ENCODE peak calls at places on chromosomes 5 and 9, in seven cellular contexts. P is colonic mucosa; M is dorsolateral prefrontal cortex; Q is CD8-positive, alpha-beta T cell; C is neural progenitor cell; U is K562; V is stomach. N is an unnamed sample. For H3K27me3, the result is how much of the 10 kb centered on the place peaks cover.

GRCh38 chr9:123150708-123151503 is 117.4 kb downstream of the GPR21 start:
- DNase-seq in P (no peak), M (no peak), Q (no peak), C (no peak), U (no peak), V (no peak), N (no peak)

GRCh38 chr9:72465602-72466001 is 55.8 kb upstream of the TMC1 start:
- DNase-seq in P (no peak), M (no peak), Q (no peak), C (no peak), U (no peak), V (no peak), N (no peak)

GRCh38 chr9:137305060-137305787 is 3.2 kb upstream of the NRARP start:
- DNase-seq in P (peak), M (peak), Q (no peak), C (peak), U (peak), V (peak), N (peak)

GRCh38 chr5:33241826-33242225 is 198.9 kb upstream of the TARS1 start:
- DNase-seq in P (no peak), M (no peak), Q (no peak), C (no peak), U (no peak), V (no peak), N (no peak)

GRCh38 chr9:89502038-89502601 is 4.2 kb upstream of the SEMA4D start:
- DNase-seq in P (no peak), M (no peak), Q (peak), C (no peak), U (no peak), V (no peak), N (no peak)

GRCh38 chr5:252546-252945 is 18.9 kb upstream of the PDCD6 start:
- DNase-seq in P (no peak), M (no peak), Q (no peak), C (no peak), U (no peak), V (no peak), N (no peak)

GRCh38 chr9:124005372-124005771 is 6.2 kb upstream of the LHX2 start:
- DNase-seq in P (no peak), M (no peak), Q (no peak), C (peak), U (no peak), V (no peak), N (no peak)

GRCh38 chr5:73391441-73391871 is 57.1 kb downstream of the FOXD1 start:
- DNase-seq in P (no peak), M (no peak), Q (no peak), C (no peak), U (no peak), V (no peak), N (no peak)

GRCh38 chr9:115211413-115212204 is 93.7 kb upstream of the TNC start:
- DNase-seq in P (no peak), M (no peak), Q (no peak), C (no peak), U (no peak), V (no peak), N (no peak)

GRCh38 chr5:72144762-72145161 is 37.5 kb downstream of the MAP1B start:
- DNase-seq in P (no peak), M (no peak), Q (no peak), C (no peak), U (no peak), V (no peak), N (no peak)

GRCh38 chr9:93655621-93656425 is 79.4 kb downstream of the PHF2 start:
- DNase-seq in P (no peak), M (peak), Q (no peak), C (no peak), U (no peak), V (no peak), N (peak)

GRCh38 chr9:111805841-111806241 is 11.1 kb upstream of the SHOC1 start:
- DNase-seq in P (no peak), M (no peak), Q (no peak), C (no peak), U (no peak), V (no peak), N (no peak)

GRCh38 chr5:133957080-133957479 is 11.3 kb downstream of the C5orf15 start:
- DNase-seq in P (no peak), M (no peak), Q (no peak), C (no peak), U (no peak), V (no peak), N (no peak)

GRCh38 chr5:73278693-73279092 is 105.7 kb downstream of the TMEM174 start:
- DNase-seq in P (no peak), M (no peak), Q (no peak), C (no peak), U (no peak), V (no peak), N (no peak)

GRCh38 chr5:142888469-142889085 is 118.4 kb downstream of the ARHGAP26 start:
- DNase-seq in P (no peak), M (no peak), Q (no peak), C (peak), U (peak), V (no peak), N (peak)

GRCh38 chr9:14640967-14641366 is 52.3 kb downstream of the ZDHHC21 start:
- DNase-seq in P (no peak), M (no peak), Q (no peak), C (no peak), U (no peak), V (no peak), N (no peak)

GRCh38 chr5:142100307-142100706 is 8.3 kb upstream of the NDFIP1 start:
- DNase-seq in P (no peak), M (no peak), Q (no peak), C (no peak), U (no peak), V (no peak), N (no peak)

GRCh38 chr5:158658439-158659230 is 441.1 kb downstream of the EBF1 start:
- DNase-seq in P (no peak), M (no peak), Q (no peak), C (peak), U (no peak), V (no peak), N (no peak)

GRCh38 chr5:91219803-91220371 is 163.2 kb downstream of the ARRDC3 start:
- DNase-seq in P (no peak), M (no peak), Q (no peak), C (peak), U (peak), V (no peak), N (peak)

GRCh38 chr9:20437466-20437865 is 184.8 kb downstream of the MLLT3 start:
- DNase-seq in P (no peak), M (no peak), Q (no peak), C (no peak), U (no peak), V (no peak), N (no peak)

GRCh38 chr9:124300312-124300711 is 42.6 kb downstream of the NEK6 start:
- DNase-seq in P (no peak), M (no peak), Q (no peak), C (no peak), U (no peak), V (no peak), N (no peak)

GRCh38 chr9:133221177-133221809 is 12.2 kb upstream of the OBP2B start:
- DNase-seq in P (no peak), M (no peak), Q (no peak), C (no peak), U (no peak), V (no peak), N (no peak)

GRCh38 chr9:117136461-117136860 is 278.4 kb downstream of the ASTN2 start:
- DNase-seq in P (no peak), M (no peak), Q (no peak), C (no peak), U (no peak), V (no peak), N (no peak)

GRCh38 chr5:124730381-124730780 is 16.1 kb downstream of the ZNF608 start:
- DNase-seq in P (no peak), M (no peak), Q (no peak), C (no peak), U (no peak), V (no peak), N (no peak)
- H3K27me3 ChIP-seq in P (under half), M (under half), Q (under half), C (under half), U (under half), V (under half), N (under half)

DNA sequence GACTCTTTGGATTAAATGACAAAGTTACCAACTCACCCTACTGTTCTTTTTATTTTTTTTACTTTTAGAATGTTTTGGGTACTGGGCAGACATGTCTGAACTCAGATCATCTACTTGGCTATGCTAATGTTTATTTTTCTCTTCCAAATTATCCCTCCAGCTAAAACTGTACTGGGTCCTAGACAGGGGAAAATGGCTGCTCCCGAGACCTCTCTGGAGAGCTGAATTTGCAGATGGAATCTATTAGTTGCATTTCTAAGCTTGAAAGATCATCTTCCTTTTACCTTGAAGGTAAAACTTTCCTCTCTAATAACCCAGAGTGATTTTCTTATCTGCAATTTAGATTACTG is 197.5 kb upstream of the SEMA6A start:
- DNase-seq in P (no peak), M (no peak), Q (no peak), C (no peak), U (no peak), V (no peak), N (no peak)
- H3K27ac ChIP-seq in P (no peak), M (no peak), Q (no peak), C (no peak), U (no peak), V (no peak), N (no peak)

DNA sequence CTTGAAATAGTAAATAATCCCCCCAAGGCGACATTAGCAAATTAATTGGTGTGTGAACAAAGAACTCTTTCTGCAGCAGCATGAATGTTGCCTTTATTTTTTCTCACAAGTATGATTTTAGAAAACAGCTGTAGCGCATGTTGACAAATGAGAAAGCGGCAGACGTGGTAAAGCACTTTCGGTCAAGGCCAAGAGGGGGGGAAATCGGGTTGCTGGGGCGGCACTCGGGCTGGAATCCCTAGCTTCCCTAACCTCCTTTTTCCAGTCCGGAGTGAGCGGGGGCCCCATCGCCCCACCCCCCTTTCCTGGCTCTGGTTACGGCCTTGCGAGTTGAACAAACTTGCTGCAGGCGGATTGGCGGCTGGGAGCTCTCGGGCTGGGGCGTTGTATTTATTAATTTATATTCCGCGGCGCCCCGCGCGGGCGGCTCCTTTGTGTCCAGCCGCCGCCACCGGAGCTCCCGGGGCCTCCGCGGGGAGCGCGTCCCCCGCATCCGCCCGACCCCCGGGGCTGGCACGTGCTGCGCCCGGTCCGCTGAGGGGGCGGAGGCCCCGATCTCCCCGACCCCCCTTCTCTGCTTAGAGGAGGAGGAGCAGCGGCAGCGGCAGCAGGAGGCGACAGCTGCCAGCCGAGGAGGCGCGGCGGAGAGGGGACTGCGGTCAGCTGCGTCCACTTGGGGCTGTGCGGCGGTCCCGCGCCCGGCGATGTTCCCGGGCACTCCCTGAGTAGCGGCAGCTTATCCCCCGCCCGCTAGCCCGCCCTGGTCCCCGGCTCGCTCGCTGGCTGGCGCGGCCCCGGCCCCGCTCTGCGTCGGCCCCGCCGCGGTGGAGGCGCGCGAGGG is at the start of gene RHOBTB3:
- DNase-seq in P (peak), M (peak), Q (no peak), C (peak), U (peak), V (peak), N (peak)
- TF ChIP-seq CTCF in P (no peak), M (peak), Q (no peak), C (no peak), U (no peak), V (no peak), N (no peak)

GRCh38 chr5:150222906-150223305 is 33.0 kb downstream of the SLC6A7 start:
- DNase-seq in P (no peak), M (no peak), Q (no peak), C (no peak), U (no peak), V (no peak), N (no peak)

GRCh38 chr5:150223474-150223873 is 33.6 kb downstream of the SLC6A7 start:
- DNase-seq in P (no peak), M (no peak), Q (no peak), C (no peak), U (no peak), V (no peak), N (no peak)

GRCh38 chr5:150219142-150219541 is 29.3 kb downstream of the SLC6A7 start:
- DNase-seq in P (no peak), M (no peak), Q (no peak), C (no peak), U (peak), V (no peak), N (no peak)

GRCh38 chr5:150219861-150220260 is 30.0 kb downstream of the SLC6A7 start:
- DNase-seq in P (no peak), M (no peak), Q (no peak), C (no peak), U (no peak), V (no peak), N (no peak)

GRCh38 chr5:150221471-150221870 is 31.6 kb downstream of the SLC6A7 start:
- DNase-seq in P (no peak), M (no peak), Q (no peak), C (no peak), U (no peak), V (no peak), N (no peak)
- H3K27me3 ChIP-seq in P (under half), M (under half), Q (under half), C (under half), U (under half), V (under half), N (under half)